ENCODE peak calls at places on chromosomes 6 and 20, in eight cellular contexts. V is nephron progenitor cell, T is cardiac muscle cell, P is neural crest cell, X is GM13977, W is fibroblast of mammary gland, E is ovary, A is coronary artery. C is an unnamed sample.

GRCh38 chr6:169838291-169839028 is 87.0 kb downstream of the ERMARD start:
- DNase-seq in W (no peak), T (no peak), P (no peak), X (no peak), A (no peak), V (no peak), E (no peak), C (no peak)

GRCh38 chr6:153568601-153569000 is 437.5 kb upstream of the RGS17 start:
- DNase-seq in P (no peak), E (no peak), A (no peak), X (no peak), W (peak; percentile 63), T (peak; percentile 40), V (no peak), C (no peak)

GRCh38 chr20:46361386-46361785 is 45.0 kb downstream of the ELMO2 start:
- DNase-seq in W (no peak), A (no peak), X (peak; percentile 8), E (no peak), T (no peak), V (no peak), P (no peak), C (no peak)

GRCh38 chr6:110690916-110691315 is 124.4 kb downstream of the CDK19 start:
- DNase-seq in T (no peak), A (no peak), P (no peak), V (no peak), W (no peak), X (no peak), E (no peak), C (no peak)

GRCh38 chr6:74319292-74319691 is 623.3 kb downstream of the CD109 start:
- DNase-seq in V (no peak), T (no peak), X (no peak), E (no peak), W (no peak), A (no peak), P (no peak), C (no peak)

GRCh38 chr6:137487181-137487910 is 6.8 kb downstream of the OLIG3 start:
- DNase-seq in X (no peak), V (no peak), A (no peak), T (no peak), P (no peak), E (no peak), W (no peak), C (no peak)

GRCh38 chr20:17992224-17992637 is 23.4 kb downstream of the MGME1 start:
- DNase-seq in E (no peak), W (no peak), A (no peak), V (no peak), P (no peak), T (peak; percentile 3), X (no peak), C (no peak)

GRCh38 chr6:2324166-2324953 is 79.0 kb upstream of the GMDS start:
- DNase-seq in A (no peak), E (no peak), P (no peak), T (no peak), V (no peak), X (no peak), W (no peak), C (no peak)

GRCh38 chr20:63620991-63621390 is 5.9 kb downstream of the GMEB2 start:
- DNase-seq in E (no peak), A (no peak), P (no peak), T (no peak), W (no peak), X (no peak), V (no peak), C (no peak)

GRCh38 chr20:50670126-50670862 is 21.0 kb downstream of the RIPOR3 start:
- DNase-seq in V (no peak), A (no peak), P (no peak), X (no peak), W (no peak), T (no peak), E (no peak), C (no peak)

GRCh38 chr6:150297327-150298028 is 71.3 kb upstream of the IYD start:
- DNase-seq in X (no peak), P (no peak), W (peak; percentile 94), T (peak; percentile 58), E (no peak), V (no peak), A (no peak), C (no peak)

GRCh38 chr20:51697119-51697826 is 70.9 kb downstream of the ATP9A start:
- DNase-seq in A (no peak), W (peak; percentile 15), V (no peak), P (no peak), T (peak; percentile 27), X (no peak), E (no peak), C (no peak)

GRCh38 chr6:45109551-45109950 is 218.6 kb upstream of the RUNX2 start:
- DNase-seq in E (no peak), W (no peak), A (no peak), T (no peak), X (no peak), P (no peak), V (no peak), C (no peak)

GRCh38 chr6:107815846-107816245 is 8.3 kb downstream of the SCML4 start:
- DNase-seq in A (peak; percentile 28), T (no peak), E (no peak), W (no peak), P (no peak), V (no peak), X (no peak), C (peak; percentile 51)

GRCh38 chr20:56715902-56716519 is 86.9 kb downstream of the TFAP2C start:
- DNase-seq in A (no peak), W (no peak), T (no peak), P (no peak), X (no peak), E (no peak), V (no peak), C (no peak)

GRCh38 chr6:21163110-21163837 is 430.3 kb upstream of the SOX4 start:
- DNase-seq in W (peak; percentile 56), E (no peak), X (no peak), V (no peak), T (peak; percentile 78), P (no peak), A (no peak), C (no peak)

GRCh38 chr6:3432416-3432815 is 24.4 kb downstream of the SLC22A23 start:
- DNase-seq in X (no peak), E (no peak), P (no peak), T (no peak), V (no peak), W (no peak), A (no peak), C (no peak)

GRCh38 chr6:3428247-3428646 is 28.6 kb downstream of the SLC22A23 start:
- DNase-seq in W (no peak), T (no peak), A (no peak), P (no peak), E (no peak), X (no peak), V (no peak), C (no peak)

GRCh38 chr6:3428700-3429099 is 28.1 kb downstream of the SLC22A23 start:
- DNase-seq in X (no peak), E (no peak), V (no peak), A (no peak), T (no peak), W (no peak), P (no peak), C (no peak)

GRCh38 chr6:3431994-3432393 is 24.9 kb downstream of the SLC22A23 start:
- DNase-seq in P (no peak), T (no peak), E (no peak), W (no peak), A (no peak), X (no peak), V (no peak), C (no peak)

GRCh38 chr6:3433005-3433404 is 23.8 kb downstream of the SLC22A23 start:
- DNase-seq in X (no peak), E (no peak), P (no peak), A (no peak), T (no peak), V (no peak), W (no peak), C (no peak)
- TF ChIP-seq CTCF in X (no peak), E (no peak), P (no peak), A (no peak), T (no peak), V (no peak), W (no peak), C (no peak)

GRCh38 chr20:8829232-8829631 is 239.7 kb upstream of the PLCB4 start:
- DNase-seq in V (no peak), X (no peak), E (no peak), P (no peak), A (no peak), W (peak; percentile 16), T (no peak), C (no peak)
- TF ChIP-seq CTCF in V (peak; percentile 23), X (no peak), E (no peak), P (no peak), A (no peak), W (peak; percentile 36), T (peak; percentile 8), C (no peak)

DNA sequence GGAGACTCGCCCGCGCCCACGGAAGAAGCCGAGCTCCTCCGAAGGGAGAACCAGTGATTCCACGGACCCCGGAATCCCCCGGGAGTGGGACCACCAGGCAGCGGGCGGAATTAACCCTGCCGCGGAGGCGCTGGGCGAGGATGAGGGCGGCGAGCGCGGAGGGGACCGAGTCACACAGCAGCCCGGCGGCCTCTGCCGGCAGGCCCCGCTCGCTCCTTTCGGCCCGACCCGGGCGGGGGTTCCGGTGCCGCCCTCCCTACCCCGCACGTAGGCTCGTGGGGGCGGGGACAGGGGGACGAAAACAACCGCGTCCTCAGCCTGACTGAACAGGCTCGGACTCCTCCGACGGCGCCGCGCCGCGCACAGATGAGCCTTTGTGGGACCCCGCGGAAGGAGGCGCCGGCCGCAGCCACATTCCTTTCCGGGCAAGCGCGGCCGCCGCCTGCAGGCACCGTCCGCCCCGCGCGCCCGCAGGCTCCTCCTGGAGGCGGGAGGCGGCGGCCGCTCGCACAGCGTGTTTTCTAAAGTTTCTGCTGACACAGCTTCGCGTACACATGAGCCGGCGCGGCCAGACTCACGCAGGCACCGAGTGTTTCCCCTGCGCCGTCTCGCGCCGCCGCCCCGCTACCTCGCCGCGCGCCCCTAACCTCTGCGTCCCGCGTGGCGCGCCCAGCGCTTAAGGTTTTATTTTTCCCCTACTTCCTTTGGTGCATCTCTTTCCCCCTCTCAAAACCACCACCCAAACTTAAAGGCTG is 244.3 kb downstream of the ARID1B start:
- DNase-seq in P (peak; percentile 75), W (peak; percentile 85), X (peak; percentile 91), E (peak; percentile 93), T (peak; percentile 90), A (peak; percentile 96), V (peak; percentile 86), C (peak; percentile 96)
- TF ChIP-seq CTCF in P (peak; percentile 46), W (no peak), X (peak; percentile 40), E (no peak), T (peak; percentile 61), A (no peak), V (peak; percentile 44), C (peak; percentile 51)

DNA sequence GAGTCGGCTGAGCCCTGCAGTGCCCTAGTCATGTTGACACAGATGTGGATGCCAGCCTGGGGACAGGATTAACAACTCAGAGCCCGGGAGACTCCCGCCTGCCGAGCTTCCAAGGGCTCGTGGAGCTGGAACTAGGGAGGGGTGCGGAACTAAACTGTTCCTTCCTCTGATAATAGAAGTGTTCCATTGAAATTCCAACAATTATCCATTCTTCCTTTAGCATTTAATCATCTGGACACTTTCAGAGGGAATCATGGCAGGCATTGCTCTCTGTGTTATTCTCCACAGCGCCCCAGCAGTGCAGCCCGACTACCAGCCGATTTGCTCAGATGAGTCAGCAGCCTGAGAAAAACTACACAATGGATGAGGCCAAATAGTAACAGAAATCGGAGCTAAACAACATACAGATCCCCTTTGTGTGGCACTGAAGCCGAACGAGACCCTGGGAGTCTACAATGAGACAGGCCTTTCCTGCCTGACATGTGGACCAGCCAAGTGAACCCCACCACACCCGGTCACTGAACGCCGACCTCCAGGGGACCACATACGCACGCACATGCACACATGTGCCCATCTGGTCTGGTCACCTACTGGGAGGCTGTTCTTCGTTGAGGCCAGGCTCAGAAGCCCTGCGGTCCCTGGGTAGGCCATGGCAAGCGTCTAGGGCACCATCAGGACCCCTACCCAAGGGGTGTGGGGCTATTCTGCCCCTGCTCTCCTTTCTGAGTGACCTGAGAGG is 238.4 kb upstream of the AFDN start:
- DNase-seq in T (no peak), E (no peak), P (no peak), W (no peak), X (no peak), A (no peak), V (no peak), C (peak; percentile 85)
- TF ChIP-seq CTCF in T (no peak), E (no peak), P (no peak), W (no peak), X (no peak), A (no peak), V (no peak), C (peak; percentile 36)